ENCODE peak calls at places on chromosomes 12 and 14, in seven cellular contexts. X, K, Z, Y, P, D and S are unnamed samples.

GRCh38 chr12:31728289-31728916 is 418 bp downstream of the AMN1 start:
- DNase-seq in X (no peak), Y (no peak), Z (peak), P (no peak), D (no peak), K (no peak), S (no peak)

GRCh38 chr14:50775357-50775756 is 55.6 kb downstream of the NIN start:
- DNase-seq in K (no peak), D (no peak), Z (no peak), P (no peak), X (no peak), Y (peak), S (no peak)

GRCh38 chr14:93089501-93090269 is 26.0 kb downstream of the ITPK1 start:
- DNase-seq in K (no peak), X (peak), Z (no peak), Y (no peak), D (peak), P (no peak), S (peak)

GRCh38 chr14:45083622-45083978 is 316 bp upstream of the PRPF39 start:
- DNase-seq in Z (no peak), Y (no peak), X (no peak), D (no peak), K (no peak), P (no peak), S (no peak)

GRCh38 chr14:79645753-79646362 is 565.4 kb downstream of the DIO2 start:
- DNase-seq in X (no peak), Y (no peak), K (no peak), D (no peak), Z (no peak), P (no peak), S (no peak)

GRCh38 chr12:52007158-52007921 is 594 bp downstream of the TAMALIN start:
- DNase-seq in Y (no peak), Z (peak), X (peak), P (peak), K (peak), D (peak), S (peak)

GRCh38 chr12:6038160-6038559 is 86.3 kb downstream of the VWF start:
- DNase-seq in D (no peak), X (peak), P (no peak), Y (peak), K (no peak), Z (peak), S (peak)

GRCh38 chr12:19158909-19159308 is 29.4 kb downstream of the PLEKHA5 start:
- DNase-seq in K (no peak), D (no peak), P (no peak), Z (no peak), Y (no peak), X (no peak), S (no peak)

GRCh38 chr14:74667758-74668157 is 45.1 kb downstream of the AREL1 start:
- DNase-seq in Y (no peak), Z (no peak), K (no peak), X (no peak), D (no peak), P (no peak), S (no peak)

GRCh38 chr12:47795814-47796411 is 22.9 kb downstream of the SLC48A1 start:
- DNase-seq in D (no peak), Z (no peak), P (no peak), K (no peak), Y (no peak), X (no peak), S (no peak)

GRCh38 chr12:1870998-1871917 is 47.2 kb downstream of the CACNA2D4 start:
- DNase-seq in K (no peak), X (no peak), P (no peak), D (no peak), Z (no peak), Y (no peak), S (no peak)